ENCODE peak calls at places on chromosomes 12 and 14, in four cellular contexts. A, B, L and O are unnamed samples.

GRCh38 chr12:126998747-126999285 is 1268.2 kb upstream of the TMEM132C start:
- DNase-seq in B (no peak), L (peak; percentile 30), A (no peak), O (no peak)

GRCh38 chr14:80867091-80867490 is 74.4 kb downstream of the CEP128 start:
- DNase-seq in B (no peak), L (no peak), A (peak; percentile 18), O (no peak)

GRCh38 chr12:116370886-116371580 is 93.5 kb upstream of the MED13L start:
- DNase-seq in B (no peak), A (no peak), L (no peak), O (no peak)

GRCh38 chr14:100587248-100587762 is at the start of gene BEGAIN:
- DNase-seq in B (peak; percentile 38), L (no peak), A (no peak), O (no peak)

GRCh38 chr14:73741386-73741875 is 27.2 kb upstream of the PNMA1 start:
- DNase-seq in L (peak; percentile 68), A (peak; percentile 80), B (peak; percentile 71), O (peak; percentile 93)

GRCh38 chr14:51676549-51676948 is 24.8 kb downstream of the FRMD6 start:
- DNase-seq in A (no peak), B (no peak), L (no peak), O (no peak)

GRCh38 chr14:100712490-100712889 is 14.2 kb upstream of the DLK1 start:
- DNase-seq in B (no peak), L (no peak), A (peak; percentile 79), O (no peak)

GRCh38 chr14:75268638-75269550 is 9.7 kb upstream of the FOS start:
- DNase-seq in A (no peak), B (peak; percentile 39), L (no peak), O (peak; percentile 55)

GRCh38 chr12:32489070-32489469 is 89.7 kb downstream of the FGD4 start:
- DNase-seq in L (no peak), B (no peak), A (no peak), O (no peak)

GRCh38 chr12:101490286-101490920 is 15.3 kb downstream of the SPIC start:
- DNase-seq in L (no peak), B (peak; percentile 78), A (peak; percentile 54), O (peak; percentile 3)

GRCh38 chr12:4089147-4089606 is 184.4 kb upstream of the CCND2 start:
- DNase-seq in B (peak; percentile 53), L (no peak), A (no peak), O (no peak)

DNA sequence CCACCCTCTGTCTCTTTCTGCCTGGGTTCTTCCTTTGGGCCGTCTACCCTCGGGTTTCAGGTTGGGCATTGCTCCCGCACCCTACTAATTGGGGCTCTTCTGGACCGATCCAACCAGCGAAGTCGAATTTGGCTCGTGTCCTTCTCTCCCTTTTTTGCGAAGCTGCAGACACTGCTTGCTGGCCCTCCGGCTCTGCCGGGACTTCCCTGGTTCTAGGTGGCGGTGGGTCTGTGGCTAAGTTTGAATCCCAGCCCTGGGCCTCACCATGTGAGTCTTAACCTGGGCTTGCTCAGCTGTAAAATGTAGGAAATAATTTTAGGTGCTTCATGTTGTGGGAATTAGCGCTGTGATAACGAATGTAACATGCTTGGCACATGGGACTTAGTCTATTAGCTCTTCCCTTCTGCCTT is 418 bp upstream of the CISTR start:
- DNase-seq in B (no peak), L (no peak), A (no peak), O (no peak)
- TF ChIP-seq EZH2 in B (no peak), L (peak; percentile 90), A (no peak), O (no peak)

GRCh38 chr14:31968912-31969311 is 108.2 kb upstream of the ARHGAP5 start:
- DNase-seq in B (no peak), A (no peak), L (no peak), O (no peak)

GRCh38 chr14:31967669-31967975 is 109.5 kb upstream of the ARHGAP5 start:
- DNase-seq in B (no peak), L (no peak), A (no peak), O (no peak)

GRCh38 chr14:31966896-31967668 is 110.0 kb upstream of the ARHGAP5 start:
- DNase-seq in A (no peak), B (no peak), L (no peak), O (no peak)

GRCh38 chr14:31969371-31969770 is 107.7 kb upstream of the ARHGAP5 start:
- DNase-seq in L (peak; percentile 66), B (no peak), A (no peak), O (no peak)

DNA sequence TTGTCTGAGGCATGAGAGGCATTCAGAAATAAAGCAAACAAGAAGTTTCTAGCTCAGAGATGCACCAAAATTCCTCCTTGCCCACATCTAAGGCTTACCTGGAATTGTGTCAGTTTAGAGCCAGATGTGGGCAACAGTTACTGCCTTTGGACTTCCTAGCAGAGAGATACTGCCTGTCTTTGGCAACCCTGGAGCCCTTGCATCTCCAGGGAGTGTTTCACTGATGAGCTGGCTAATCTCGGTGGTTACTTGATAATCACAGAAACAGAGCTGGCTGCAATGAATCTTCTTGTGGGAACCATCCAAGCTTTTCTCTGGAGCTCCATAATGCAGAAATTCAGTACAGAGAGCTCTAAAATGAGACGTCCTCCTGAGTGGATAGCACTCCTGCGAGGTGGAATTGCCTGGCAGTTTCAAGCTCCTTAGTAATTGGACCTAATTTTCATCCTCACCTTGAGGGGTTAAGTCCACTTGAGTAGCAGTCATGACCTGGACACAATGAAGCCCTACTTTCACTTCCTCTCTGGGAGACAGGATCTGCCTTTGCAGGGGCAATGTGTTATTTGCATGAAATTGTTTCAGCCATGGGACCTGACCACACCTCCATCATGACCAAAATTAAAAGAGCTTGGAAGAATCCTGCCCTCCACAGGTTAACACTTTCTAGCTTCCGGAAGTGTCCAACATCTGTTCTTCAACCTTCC is 108.8 kb upstream of the ARHGAP5 start:
- DNase-seq in L (peak; percentile 74), B (no peak), A (no peak), O (no peak)
- H3K4me1 ChIP-seq in L (peaks cover 12% of the 10 kb centered on the region), B (no peaks in the 10 kb centered on the region), A (no peaks in the 10 kb centered on the region), O (peaks cover 5% of the 10 kb centered on the region)

GRCh38 chr12:109718390-109718789 is 4.8 kb downstream of the FAM222A start:
- DNase-seq in B (peak; percentile 90), A (no peak), L (no peak), O (no peak)
- TF ChIP-seq EZH2 in B (no peak), A (no peak), L (peak; percentile 72), O (no peak)

DNA sequence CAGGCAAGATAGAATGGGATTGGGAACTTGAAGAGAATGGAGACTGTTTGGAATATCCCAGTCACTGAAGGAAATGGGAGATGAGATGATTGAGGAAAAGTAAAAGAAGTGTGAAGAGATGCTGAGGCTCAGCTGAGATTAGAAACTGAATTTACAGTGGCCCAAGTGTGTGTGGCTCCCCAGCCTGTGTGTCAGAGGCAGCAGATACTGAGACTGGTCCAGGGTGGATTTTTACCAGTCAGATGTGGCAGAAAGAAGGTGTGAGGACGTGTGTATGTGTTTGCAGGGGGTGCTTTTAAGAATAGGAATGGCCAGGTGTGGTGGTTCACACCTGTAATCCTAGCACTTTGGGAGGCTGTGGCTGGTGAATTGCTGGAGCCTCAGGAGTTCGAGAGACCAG is 42.9 kb downstream of the PRKCH start:
- DNase-seq in B (no peak), A (no peak), L (no peak), O (no peak)
- H3K4me1 ChIP-seq in B (no peaks in the 10 kb centered on the region), A (peaks cover 31% of the 10 kb centered on the region), L (no peaks in the 10 kb centered on the region), O (peaks cover 72% of the 10 kb centered on the region)

GRCh38 chr12:460301-461230 is 827 bp downstream of the B4GALNT3 start:
- DNase-seq in B (peak; percentile 50), L (no peak), A (no peak), O (peak; percentile 32)
- TF ChIP-seq EZH2 in B (no peak), L (peak; percentile 69), A (no peak), O (no peak)